ENCODE peak calls at places on chromosomes 1 and 21, in eight cellular contexts. Y is kidney, K is GM12865, P is uterus, F is GM06990, S is cardiac fibroblast, L is nephron progenitor cell, D is Panc1. A is an unnamed sample.

GRCh38 chr1:20593766-20594165 is 4.9 kb downstream of the CDA start:
- DNase-seq in Y (no peak), K (no peak), P (no peak), F (no peak), S (no peak), L (no peak), D (no peak), A (no peak)

GRCh38 chr1:46370214-46370633 is 23.9 kb upstream of the FAAH start:
- DNase-seq in Y (no peak), K (peak; percentile 9), P (no peak), F (peak; percentile 15), S (peak; percentile 36), L (no peak), D (no peak), A (peak; percentile 41)

GRCh38 chr1:5430911-5431310 is 561.3 kb downstream of the NPHP4 start:
- DNase-seq in Y (no peak), K (no peak), P (no peak), F (no peak), S (no peak), L (no peak), D (no peak), A (no peak)

GRCh38 chr1:84078108-84078823 is 65.8 kb upstream of the PRKACB start:
- DNase-seq in Y (peak; percentile 83), K (peak; percentile 14), P (peak; percentile 27), F (no peak), S (peak; percentile 37), L (no peak), D (no peak), A (peak; percentile 21)

GRCh38 chr1:39826583-39826982 is 37.9 kb upstream of the BMP8B start:
- DNase-seq in Y (peak; percentile 19), K (no peak), P (no peak), F (no peak), S (no peak), L (no peak), D (no peak), A (no peak)

GRCh38 chr1:206768472-206769330 is 1.9 kb upstream of the IL19 start:
- DNase-seq in Y (no peak), K (peak; percentile 49), P (no peak), F (no peak), S (no peak), L (no peak), D (no peak), A (no peak)

GRCh38 chr21:41701749-41702148 is 65.1 kb downstream of the RIPK4 start:
- DNase-seq in Y (no peak), K (no peak), P (no peak), F (no peak), S (peak; percentile 34), L (no peak), D (no peak), A (no peak)

GRCh38 chr1:34705077-34705476 is 49.8 kb upstream of the GJB5 start:
- DNase-seq in Y (no peak), K (no peak), P (no peak), F (no peak), S (no peak), L (no peak), D (no peak), A (no peak)

GRCh38 chr1:219264557-219264956 is 90.9 kb downstream of the LYPLAL1 start:
- DNase-seq in Y (no peak), K (no peak), P (no peak), F (no peak), S (no peak), L (peak; percentile 12), D (no peak), A (no peak)

GRCh38 chr1:190679444-190679843 is 201.8 kb upstream of the BRINP3 start:
- DNase-seq in Y (no peak), K (no peak), P (no peak), F (no peak), S (no peak), L (no peak), D (no peak), A (no peak)

GRCh38 chr1:175148068-175148467 is 44.5 kb downstream of the KIAA0040 start:
- DNase-seq in Y (no peak), K (no peak), P (no peak), F (no peak), S (no peak), L (no peak), D (no peak), A (no peak)

GRCh38 chr1:13478687-13479086 is 35.1 kb downstream of the LRRC38 start:
- DNase-seq in Y (no peak), K (no peak), P (no peak), F (no peak), S (peak; percentile 5), L (no peak), D (no peak), A (no peak)

GRCh38 chr21:46455575-46456385 is 2.9 kb upstream of the DIP2A start:
- DNase-seq in Y (no peak), K (no peak), P (peak; percentile 27), F (no peak), S (peak; percentile 85), L (no peak), D (no peak), A (no peak)

GRCh38 chr1:212976586-212976985 is 26.2 kb downstream of the VASH2 start:
- DNase-seq in Y (no peak), K (no peak), P (no peak), F (no peak), S (no peak), L (no peak), D (no peak), A (no peak)

GRCh38 chr1:233714631-233715217 is 100.8 kb downstream of the KCNK1 start:
- DNase-seq in Y (no peak), K (no peak), P (no peak), F (no peak), S (no peak), L (no peak), D (no peak), A (no peak)

GRCh38 chr1:186271032-186271431 is 104.0 kb downstream of the TPR start:
- DNase-seq in Y (no peak), K (no peak), P (no peak), F (no peak), S (no peak), L (no peak), D (no peak), A (no peak)

GRCh38 chr1:186275818-186276217 is 99.2 kb downstream of the TPR start:
- DNase-seq in Y (no peak), K (no peak), P (no peak), F (no peak), S (no peak), L (no peak), D (no peak), A (no peak)

GRCh38 chr1:186272486-186272885 is 102.6 kb downstream of the TPR start:
- DNase-seq in Y (no peak), K (no peak), P (no peak), F (no peak), S (peak; percentile 47), L (no peak), D (no peak), A (no peak)
- TF ChIP-seq CTCF in Y (no peak), K (no peak), P (no peak), F (no peak), S (no peak), L (no peak), D (no peak), A (no peak)

GRCh38 chr1:65491472-65491871 is 71.0 kb downstream of the LEPR start:
- DNase-seq in Y (no peak), K (no peak), P (no peak), F (no peak), S (no peak), L (no peak), D (no peak), A (no peak)

GRCh38 chr1:65493792-65494191 is 73.3 kb downstream of the LEPR start:
- DNase-seq in Y (no peak), K (no peak), P (no peak), F (no peak), S (no peak), L (no peak), D (no peak), A (no peak)

GRCh38 chr1:65495137-65495536 is 74.7 kb downstream of the LEPR start:
- DNase-seq in Y (no peak), K (no peak), P (no peak), F (no peak), S (no peak), L (no peak), D (no peak), A (no peak)

GRCh38 chr1:65497276-65497830 is 76.9 kb downstream of the LEPR start:
- DNase-seq in Y (no peak), K (no peak), P (no peak), F (no peak), S (no peak), L (no peak), D (no peak), A (no peak)

GRCh38 chr1:65494671-65495070 is 74.2 kb downstream of the LEPR start:
- DNase-seq in Y (no peak), K (no peak), P (no peak), F (no peak), S (no peak), L (no peak), D (no peak), A (no peak)
- TF ChIP-seq CTCF in Y (no peak), K (no peak), P (no peak), F (no peak), S (no peak), L (no peak), D (no peak), A (no peak)

DNA sequence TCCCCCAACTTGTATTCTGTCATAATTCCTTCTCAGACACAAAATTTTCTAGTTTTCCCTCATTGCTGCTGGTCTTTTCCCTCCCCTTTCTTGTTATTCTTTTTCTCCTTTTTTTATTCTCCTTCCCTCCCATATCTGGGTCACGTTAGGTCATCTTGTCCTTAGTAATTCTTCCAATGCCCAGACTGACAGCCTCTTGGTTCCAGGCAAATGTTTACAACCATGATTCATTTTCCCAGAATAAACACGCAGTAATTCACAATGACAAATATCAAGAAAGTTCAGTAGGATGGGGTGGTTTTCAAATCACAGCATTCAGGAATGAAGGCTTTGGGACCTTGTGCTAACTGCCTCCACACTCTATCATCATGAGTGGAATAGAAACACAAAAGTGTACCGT is 25.2 kb downstream of the NHLH2 start:
- DNase-seq in Y (no peak), K (no peak), P (no peak), F (no peak), S (no peak), L (no peak), D (no peak), A (no peak)
- TF ChIP-seq CTCF in Y (no peak), K (no peak), P (no peak), F (no peak), S (no peak), L (no peak), D (no peak), A (no peak)

GRCh38 chr1:228455715-228456114 is 31.5 kb upstream of the RNF187 start:
- DNase-seq in Y (no peak), K (no peak), P (no peak), F (no peak), S (no peak), L (no peak), D (no peak), A (no peak)
- TF ChIP-seq CTCF in Y (no peak), K (no peak), P (no peak), F (peak; percentile 17), S (peak; percentile 16), L (no peak), D (no peak), A (no peak)

GRCh38 chr1:14597343-14598006 is 1.0 kb upstream of the KAZN start:
- DNase-seq in Y (no peak), K (no peak), P (no peak), F (no peak), S (no peak), L (peak; percentile 23), D (no peak), A (no peak)
- TF ChIP-seq CTCF in Y (no peak), K (no peak), P (no peak), F (no peak), S (no peak), L (no peak), D (no peak), A (no peak)

GRCh38 chr1:230104395-230105244 is 37.6 kb downstream of the GALNT2 start:
- DNase-seq in Y (peak; percentile 99), K (peak; percentile 88), P (peak; percentile 89), F (peak; percentile 50), S (peak; percentile 100), L (no peak), D (peak; percentile 98), A (peak; percentile 57)
- TF ChIP-seq CTCF in Y (peak; percentile 7), K (no peak), P (no peak), F (no peak), S (no peak), L (no peak), D (no peak), A (no peak)

A was measured in GM13976.